ENCODE peak calls at places on chromosomes 12 and 14, in four cellular contexts. U, W, E and S are unnamed samples.

GRCh38 chr12:86723326-86723725 is 467.1 kb upstream of the MGAT4C start:
- DNase-seq in E (no peak), W (no peak), U (no peak), S (no peak)

GRCh38 chr12:50765325-50765911 is 1.5 kb downstream of the ATF1 start:
- DNase-seq in E (no peak), U (peak; percentile 33), W (peak; percentile 42), S (no peak)

GRCh38 chr14:69161590-69161989 is 8.7 kb upstream of the DCAF5 start:
- DNase-seq in U (no peak), W (no peak), E (no peak), S (no peak)

GRCh38 chr12:67455236-67455635 is 186.1 kb downstream of the CAND1 start:
- DNase-seq in E (no peak), W (no peak), U (no peak), S (no peak)

GRCh38 chr14:102684276-102684663 is 91.8 kb downstream of the RCOR1 start:
- DNase-seq in W (no peak), E (no peak), U (no peak), S (no peak)

GRCh38 chr14:22152901-22153300 is 436.1 kb downstream of the DAD1 start:
- DNase-seq in E (no peak), W (no peak), U (no peak), S (no peak)

GRCh38 chr12:113403435-113404415 is at the start of gene SDS:
- DNase-seq in U (peak; percentile 78), W (peak; percentile 75), E (peak; percentile 20), S (peak; percentile 42)

GRCh38 chr12:15886372-15887042 is 4.3 kb downstream of the STRAP start:
- DNase-seq in E (peak; percentile 84), W (no peak), U (no peak), S (no peak)

GRCh38 chr12:105485926-105486325 is 155.4 kb downstream of the C12orf75 start:
- DNase-seq in E (no peak), W (no peak), U (no peak), S (no peak)